ENCODE peak calls at places on chromosomes 6 and 20, in nine cellular contexts. G is PC-3, U is kidney, R is gastrocnemius medialis, Y is fibroblast of lung, Z is lower lobe of right lung, A is prostate gland, I is uterus, N is AG04450. V is an unnamed sample.
A peak's percentile ranks its signal among the peaks of the same experiment; 100 is the strongest.

GRCh38 chr6:45742591-45742990 is 273.1 kb downstream of the CLIC5 start:
- DNase-seq in G (no peak), U (no peak), R (no peak), Y (no peak), Z (no peak), A (no peak), I (no peak), N (no peak), V (no peak)

GRCh38 chr20:40860487-40860902 is 168.1 kb upstream of the TOP1 start:
- DNase-seq in G (peak; percentile 29), U (peak; percentile 81), R (no peak), Y (peak; percentile 86), Z (no peak), A (no peak), I (no peak), N (peak; percentile 24), V (no peak)

GRCh38 chr6:9204171-9204570 is 768.8 kb upstream of the SLC35B3 start:
- DNase-seq in G (peak; percentile 93), U (no peak), R (no peak), Y (peak; percentile 81), Z (no peak), A (no peak), I (no peak), N (peak; percentile 13), V (no peak)

GRCh38 chr20:46202758-46203509 is 84.8 kb downstream of the CD40 start:
- DNase-seq in G (no peak), U (no peak), R (no peak), Y (no peak), Z (no peak), A (peak; percentile 34), I (peak; percentile 53), N (no peak), V (no peak)

GRCh38 chr6:51118754-51119153 is 300.1 kb downstream of the TFAP2B start:
- DNase-seq in G (peak; percentile 69), U (no peak), R (no peak), Y (no peak), Z (no peak), A (peak; percentile 13), I (no peak), N (no peak), V (no peak)

GRCh38 chr6:123715243-123715863 is 78.6 kb upstream of the TRDN start:
- DNase-seq in G (peak; percentile 28), U (no peak), R (no peak), Y (peak; percentile 1), Z (no peak), A (peak; percentile 6), I (no peak), N (no peak), V (no peak)

GRCh38 chr6:37393530-37393929 is 39.5 kb upstream of the CMTR1 start:
- DNase-seq in G (no peak), U (no peak), R (no peak), Y (no peak), Z (no peak), A (no peak), I (no peak), N (no peak), V (no peak)

GRCh38 chr6:45619211-45619760 is 241.6 kb upstream of the SUPT3H start:
- DNase-seq in G (no peak), U (no peak), R (no peak), Y (peak; percentile 63), Z (no peak), A (no peak), I (no peak), N (no peak), V (no peak)

DNA sequence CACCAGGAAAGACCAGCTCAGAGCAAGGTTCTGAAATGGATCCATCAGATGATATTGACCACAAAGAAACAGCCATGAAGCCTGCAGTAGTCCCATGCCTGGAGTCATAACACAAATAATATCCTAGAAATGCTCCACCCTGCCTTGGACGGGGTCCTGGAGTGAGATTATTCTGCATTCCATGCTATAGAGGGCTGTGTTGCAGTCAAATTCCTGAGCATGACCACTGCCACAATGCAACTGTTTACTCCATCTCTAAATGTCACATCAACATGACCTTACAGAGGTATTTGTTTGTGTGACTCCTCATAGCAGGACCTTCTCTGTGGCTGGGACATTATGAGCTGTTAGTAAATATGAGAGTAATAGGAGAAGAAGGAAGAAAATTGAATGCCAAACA is 257.5 kb upstream of the TCF21 start:
- DNase-seq in G (peak; percentile 54), U (no peak), R (no peak), Y (peak; percentile 73), Z (no peak), A (no peak), I (no peak), N (no peak), V (no peak)
- TF ChIP-seq CTCF in G (no peak), U (no peak), R (no peak), Y (no peak), Z (no peak), A (no peak), I (no peak), N (peak; percentile 42), V (no peak)

GRCh38 chr6:56297022-56297995 is 49.9 kb upstream of the COL21A1 start:
- DNase-seq in G (peak; percentile 76), U (no peak), R (no peak), Y (peak; percentile 10), Z (no peak), A (no peak), I (no peak), N (no peak), V (no peak)
- H3K27ac ChIP-seq in G (no peak overlapping the region), U (no peak overlapping the region), R (no peak overlapping the region), Y (no peak overlapping the region), Z (no peak overlapping the region), A (no peak overlapping the region), I (no peak overlapping the region), N (no peak overlapping the region), V (no peak overlapping the region)

DNA sequence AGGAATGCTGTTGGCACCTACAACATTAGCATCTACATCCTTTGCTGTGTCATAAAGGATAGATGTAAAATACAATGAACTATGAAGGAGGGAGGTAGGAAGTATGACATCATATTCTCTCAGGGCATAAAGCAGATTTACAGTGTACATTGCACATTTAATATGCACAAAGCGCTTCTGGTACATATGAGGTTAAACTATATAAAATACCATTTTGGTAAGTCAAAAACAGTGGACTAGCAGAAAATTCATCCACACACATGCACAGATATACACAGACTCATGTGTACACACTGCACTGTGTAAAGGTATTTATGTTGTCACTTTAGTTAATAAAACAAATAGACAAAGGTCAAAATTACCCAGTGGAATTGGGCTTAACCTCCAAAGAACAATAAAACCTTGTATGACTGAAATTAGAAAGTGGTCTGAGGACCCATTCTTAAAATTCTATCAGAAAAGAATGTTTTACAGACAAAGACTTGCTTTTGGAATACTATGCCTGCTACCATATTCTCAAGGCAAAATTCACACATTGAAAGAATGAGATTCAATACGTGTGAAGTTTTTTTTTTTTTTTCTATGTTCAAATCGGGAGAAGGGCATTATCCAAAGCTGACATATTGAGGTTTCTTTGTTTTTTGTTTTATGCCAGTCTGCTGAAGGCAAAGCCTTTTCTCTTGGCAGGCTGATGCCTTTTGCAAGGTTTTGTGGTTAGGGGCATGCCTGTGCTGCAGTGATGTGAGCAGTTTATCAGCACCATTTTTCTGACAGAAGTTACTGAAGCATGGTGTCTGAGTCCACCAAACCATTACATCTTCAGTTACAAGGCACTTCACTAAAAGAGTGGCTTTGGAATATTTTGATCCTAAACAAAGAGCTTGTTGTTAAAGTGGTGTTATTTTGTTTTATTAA is 199.0 kb downstream of the PLCB1 start:
- DNase-seq in G (no peak), U (no peak), R (no peak), Y (peak; percentile 65), Z (no peak), A (no peak), I (no peak), N (no peak), V (no peak)
- H3K4me3 ChIP-seq in G (no peak overlapping the region), U (no peak overlapping the region), R (no peak overlapping the region), Y (no peak overlapping the region), Z (no peak overlapping the region), A (no peak overlapping the region), I (no peak overlapping the region), N (no peak overlapping the region), V (no peak overlapping the region)

GRCh38 chr6:16184129-16184528 is 54.3 kb upstream of the GMPR start:
- DNase-seq in G (peak; percentile 71), U (no peak), R (peak; percentile 21), Y (no peak), Z (peak; percentile 62), A (no peak), I (no peak), N (no peak), V (no peak)
- TF ChIP-seq CTCF in G (peak; percentile 71), U (no peak), R (peak; percentile 29), Y (no peak), Z (peak; percentile 35), A (peak; percentile 39), I (no peak), N (peak; percentile 12), V (peak; percentile 41)

GRCh38 chr6:124994648-124995047 is 32.4 kb downstream of the RNF217 start:
- DNase-seq in G (no peak), U (no peak), R (peak; percentile 40), Y (no peak), Z (no peak), A (no peak), I (no peak), N (no peak), V (no peak)

GRCh38 chr6:124996411-124996810 is 34.2 kb downstream of the RNF217 start:
- DNase-seq in G (no peak), U (no peak), R (no peak), Y (no peak), Z (no peak), A (no peak), I (no peak), N (no peak), V (no peak)

GRCh38 chr6:124995131-124995530 is 32.9 kb downstream of the RNF217 start:
- DNase-seq in G (peak; percentile 12), U (no peak), R (no peak), Y (peak; percentile 27), Z (no peak), A (no peak), I (no peak), N (no peak), V (no peak)

GRCh38 chr6:124997196-124997875 is 35.1 kb downstream of the RNF217 start:
- DNase-seq in G (no peak), U (no peak), R (no peak), Y (no peak), Z (no peak), A (no peak), I (no peak), N (no peak), V (no peak)

GRCh38 chr6:124995645-124996325 is 33.5 kb downstream of the RNF217 start:
- DNase-seq in G (no peak), U (no peak), R (no peak), Y (no peak), Z (no peak), A (no peak), I (no peak), N (no peak), V (no peak)
- H3K27ac ChIP-seq in G (no peak overlapping the region), U (no peak overlapping the region), R (peak overlapping the region; percentile 51), Y (no peak overlapping the region), Z (no peak overlapping the region), A (no peak overlapping the region), I (no peak overlapping the region), N (no peak overlapping the region), V (no peak overlapping the region)

DNA sequence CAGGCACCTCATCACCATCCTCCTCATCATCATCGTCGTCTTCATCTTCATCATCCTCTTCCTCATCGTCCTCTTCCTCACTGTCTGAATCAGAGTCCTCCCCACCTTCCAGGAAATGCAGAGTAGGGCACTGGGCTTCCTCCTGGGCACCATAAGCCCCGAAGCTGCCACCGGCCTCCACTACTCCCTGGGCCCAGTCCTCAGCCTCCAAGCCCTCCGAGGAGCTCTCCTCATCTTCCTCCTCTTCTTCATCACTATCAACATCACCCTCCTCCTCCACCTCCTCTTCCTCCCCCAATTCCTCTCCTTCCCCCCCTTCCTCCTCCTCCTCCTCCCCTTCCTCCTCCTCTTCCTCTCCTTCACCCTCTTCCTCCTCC is 1.7 kb downstream of the CENPB start:
- DNase-seq in G (no peak), U (no peak), R (no peak), Y (no peak), Z (no peak), A (no peak), I (no peak), N (no peak), V (no peak)
- H3K4me3 ChIP-seq in G (peak overlapping the region; percentile 73), U (peak overlapping the region; percentile 74), R (peak overlapping the region; percentile 66), Y (peak overlapping the region; percentile 49), Z (peak overlapping the region; percentile 83), A (no peak overlapping the region), I (peak overlapping the region; percentile 69), N (peak overlapping the region; percentile 79), V (peak overlapping the region; percentile 64)